ENCODE peak calls at places on chromosomes 4 and X, in eight cellular contexts. One of them, this sample, is unnamed.

GRCh38 chr4:19402666-19403065 is 849.0 kb upstream of the SLIT2 start:
- DNase-seq in epithelial cell of esophagus: no peak
- DNase-seq in stimulated activated CD4-positive, alpha-beta T cell treated with anti-CD3 and anti-CD28 coated beads, Interleukin-2, amount 100 ng/mL, for 48 hours: no peak
- DNase-seq in WTC11: no peak
- DNase-seq in left ventricle myocardium inferior: no peak
- DNase-seq in cardiac muscle cell: no peak
- DNase-seq in HepG2: no peak
- DNase-seq in C1 segment of cervical spinal cord: no peak
- DNase-seq in this sample: no peak

GRCh38 chrX:78747471-78747870 is at the start of gene LPAR4:
- DNase-seq in epithelial cell of esophagus: no peak
- DNase-seq in stimulated activated CD4-positive, alpha-beta T cell treated with anti-CD3 and anti-CD28 coated beads, Interleukin-2, amount 100 ng/mL, for 48 hours: no peak
- DNase-seq in WTC11: peak
- DNase-seq in left ventricle myocardium inferior: no peak
- DNase-seq in cardiac muscle cell: peak
- DNase-seq in HepG2: no peak
- DNase-seq in C1 segment of cervical spinal cord: no peak
- DNase-seq in this sample: no peak

GRCh38 chr4:48949518-48950207 is 36.4 kb upstream of the CWH43 start:
- DNase-seq in epithelial cell of esophagus: peak
- DNase-seq in stimulated activated CD4-positive, alpha-beta T cell treated with anti-CD3 and anti-CD28 coated beads, Interleukin-2, amount 100 ng/mL, for 48 hours: no peak
- DNase-seq in WTC11: no peak
- DNase-seq in left ventricle myocardium inferior: no peak
- DNase-seq in cardiac muscle cell: no peak
- DNase-seq in HepG2: no peak
- DNase-seq in C1 segment of cervical spinal cord: no peak
- DNase-seq in this sample: peak

GRCh38 chr4:75715105-75715799 is 9.1 kb upstream of the USO1 start:
- DNase-seq in epithelial cell of esophagus: no peak
- DNase-seq in stimulated activated CD4-positive, alpha-beta T cell treated with anti-CD3 and anti-CD28 coated beads, Interleukin-2, amount 100 ng/mL, for 48 hours: no peak
- DNase-seq in WTC11: no peak
- DNase-seq in left ventricle myocardium inferior: no peak
- DNase-seq in cardiac muscle cell: no peak
- DNase-seq in HepG2: no peak
- DNase-seq in C1 segment of cervical spinal cord: no peak
- DNase-seq in this sample: no peak

GRCh38 chr4:742742-743311 is 37.2 kb downstream of the PCGF3 start:
- DNase-seq in epithelial cell of esophagus: peak
- DNase-seq in stimulated activated CD4-positive, alpha-beta T cell treated with anti-CD3 and anti-CD28 coated beads, Interleukin-2, amount 100 ng/mL, for 48 hours: peak
- DNase-seq in WTC11: peak
- DNase-seq in left ventricle myocardium inferior: peak
- DNase-seq in cardiac muscle cell: peak
- DNase-seq in HepG2: peak
- DNase-seq in C1 segment of cervical spinal cord: no peak
- DNase-seq in this sample: peak

GRCh38 chrX:142616636-142617035 is 409.1 kb upstream of the SPANXN4 start:
- DNase-seq in epithelial cell of esophagus: no peak
- DNase-seq in stimulated activated CD4-positive, alpha-beta T cell treated with anti-CD3 and anti-CD28 coated beads, Interleukin-2, amount 100 ng/mL, for 48 hours: no peak
- DNase-seq in WTC11: no peak
- DNase-seq in left ventricle myocardium inferior: no peak
- DNase-seq in cardiac muscle cell: no peak
- DNase-seq in HepG2: no peak
- DNase-seq in C1 segment of cervical spinal cord: no peak
- DNase-seq in this sample: no peak

GRCh38 chr4:154686838-154687237 is 57.0 kb upstream of the LRAT start:
- DNase-seq in epithelial cell of esophagus: peak
- DNase-seq in stimulated activated CD4-positive, alpha-beta T cell treated with anti-CD3 and anti-CD28 coated beads, Interleukin-2, amount 100 ng/mL, for 48 hours: no peak
- DNase-seq in WTC11: no peak
- DNase-seq in left ventricle myocardium inferior: no peak
- DNase-seq in cardiac muscle cell: no peak
- DNase-seq in HepG2: no peak
- DNase-seq in C1 segment of cervical spinal cord: no peak
- DNase-seq in this sample: no peak

GRCh38 chrX:129239371-129239770 is 283.9 kb downstream of the SMARCA1 start:
- DNase-seq in epithelial cell of esophagus: no peak
- DNase-seq in stimulated activated CD4-positive, alpha-beta T cell treated with anti-CD3 and anti-CD28 coated beads, Interleukin-2, amount 100 ng/mL, for 48 hours: no peak
- DNase-seq in WTC11: no peak
- DNase-seq in left ventricle myocardium inferior: no peak
- DNase-seq in cardiac muscle cell: no peak
- DNase-seq in HepG2: no peak
- DNase-seq in C1 segment of cervical spinal cord: no peak
- DNase-seq in this sample: no peak

GRCh38 chr4:53119685-53120084 is 246.2 kb downstream of the SCFD2 start:
- DNase-seq in epithelial cell of esophagus: peak
- DNase-seq in stimulated activated CD4-positive, alpha-beta T cell treated with anti-CD3 and anti-CD28 coated beads, Interleukin-2, amount 100 ng/mL, for 48 hours: no peak
- DNase-seq in WTC11: peak
- DNase-seq in left ventricle myocardium inferior: no peak
- DNase-seq in cardiac muscle cell: peak
- DNase-seq in HepG2: peak
- DNase-seq in C1 segment of cervical spinal cord: no peak
- DNase-seq in this sample: no peak

This sample was measured in small intestine.